ENCODE peak calls at places on chromosomes 12 and 14, in nine cellular contexts. X is central memory CD8-positive, alpha-beta T cell; E is stimulated activated naive B cell treated with anti-CD40 and anti-IgM and Interleukin-4, amounts not matched to agents 10 μg/mL and 1 μg/mL and 100 μg/mL, for 72 hours; Q is NCI-H1694; W is testis; T is left ventricle myocardium inferior; G is GM10248; R is HT-29; J is HT1080. H is an unnamed sample.

GRCh38 chr12:12003609-12004008 is 67.1 kb upstream of the BCL2L14 start:
- DNase-seq in T (no peak), E (no peak), Q (no peak), R (no peak), J (no peak), G (no peak), W (no peak), X (no peak), H (no peak)

GRCh38 chr14:103072595-103073366 is 11.2 kb upstream of the LBHD2 start:
- DNase-seq in Q (no peak), R (peak; percentile 74), T (no peak), W (no peak), E (no peak), J (no peak), G (no peak), X (no peak), H (no peak)

GRCh38 chr14:89351364-89351957 is 65.6 kb downstream of the FOXN3 start:
- DNase-seq in X (no peak), E (no peak), R (no peak), Q (no peak), W (no peak), T (no peak), G (peak; percentile 53), J (no peak), H (peak; percentile 71)

GRCh38 chr14:57244103-57244502 is 24.6 kb downstream of the EXOC5 start:
- DNase-seq in R (no peak), W (no peak), Q (no peak), X (no peak), J (no peak), T (no peak), G (no peak), E (no peak), H (no peak)

GRCh38 chr14:103126873-103127304 is 3.6 kb downstream of the TNFAIP2 start:
- DNase-seq in G (no peak), E (no peak), R (peak; percentile 75), T (peak; percentile 60), X (no peak), J (no peak), W (no peak), Q (no peak), H (no peak)

GRCh38 chr12:56202366-56202765 is 13.1 kb upstream of the SMARCC2 start:
- DNase-seq in X (no peak), W (no peak), Q (no peak), E (no peak), J (no peak), T (no peak), R (peak; percentile 7), G (no peak), H (no peak)

GRCh38 chr14:90398315-90398811 is 1.5 kb downstream of the CALM1 start:
- DNase-seq in X (peak; percentile 49), Q (peak; percentile 42), J (no peak), E (peak; percentile 29), T (no peak), R (peak; percentile 37), W (peak; percentile 38), G (peak; percentile 26), H (peak; percentile 68)

GRCh38 chr12:17982556-17982955 is 107.4 kb downstream of the RERGL start:
- DNase-seq in W (no peak), E (no peak), G (no peak), X (no peak), J (no peak), T (no peak), R (no peak), Q (no peak), H (no peak)

GRCh38 chr12:47816646-47817271 is 2.9 kb downstream of the HDAC7 start:
- DNase-seq in E (no peak), X (no peak), R (no peak), G (no peak), T (no peak), J (no peak), Q (no peak), W (no peak), H (no peak)

GRCh38 chr14:72024043-72024407 is 91.8 kb downstream of the RGS6 start:
- DNase-seq in Q (peak; percentile 30), J (peak; percentile 64), X (no peak), G (peak; percentile 30), E (peak; percentile 15), T (no peak), R (peak; percentile 32), W (peak; percentile 67), H (peak; percentile 48)

GRCh38 chr14:85799668-85800067 is 269.7 kb downstream of the FLRT2 start:
- DNase-seq in E (no peak), Q (no peak), X (no peak), W (no peak), T (no peak), G (no peak), R (no peak), J (no peak), H (no peak)

GRCh38 chr12:52522346-52523011 is 2.3 kb upstream of the KRT5 start:
- DNase-seq in J (no peak), W (no peak), Q (no peak), G (no peak), T (no peak), E (no peak), X (no peak), R (peak; percentile 78), H (no peak)

GRCh38 chr12:124389537-124390441 is 94.9 kb downstream of the RFLNA start:
- DNase-seq in G (no peak), J (no peak), Q (no peak), T (no peak), X (no peak), R (peak; percentile 69), W (no peak), E (no peak), H (no peak)

GRCh38 chr14:24172871-24173281 is 996 bp downstream of the REC8 start:
- DNase-seq in G (no peak), T (no peak), Q (no peak), R (no peak), J (no peak), W (no peak), X (no peak), E (no peak), H (no peak)

GRCh38 chr12:7395950-7396349 is 48.0 kb downstream of the CD163L1 start:
- DNase-seq in G (no peak), Q (no peak), E (no peak), T (no peak), W (no peak), X (no peak), R (no peak), J (peak; percentile 86), H (no peak)

H was measured in GM06990.